ENCODE peak calls at places on chromosomes 11 and 22, in four cellular contexts. B, E, F and M are unnamed samples.

GRCh38 chr11:65120831-65121230 is 1.1 kb downstream of the FAU start:
- DNase-seq in B (no peak), F (no peak), E (no peak), M (no peak)

GRCh38 chr11:120714448-120714847 is 202.9 kb downstream of the GRIK4 start:
- DNase-seq in F (no peak), E (no peak), B (no peak), M (no peak)

GRCh38 chr11:87722756-87723599 is 452.3 kb downstream of the RAB38 start:
- DNase-seq in B (peak; percentile 43), F (no peak), E (peak; percentile 23), M (no peak)

GRCh38 chr11:6616596-6617250 is 2.5 kb downstream of the TPP1 start:
- DNase-seq in B (no peak), E (no peak), F (no peak), M (no peak)

GRCh38 chr22:46112405-46112804 is 37.9 kb upstream of the PPARA start:
- DNase-seq in B (no peak), F (no peak), E (no peak), M (no peak)

GRCh38 chr22:30809086-30809485 is 114.4 kb downstream of the OSBP2 start:
- DNase-seq in F (no peak), B (no peak), E (no peak), M (no peak)

GRCh38 chr11:114348200-114349191 is 51.8 kb downstream of the C11orf71 start:
- DNase-seq in F (no peak), B (peak; percentile 47), E (peak; percentile 59), M (no peak)

GRCh38 chr11:45400594-45400993 is 114.5 kb upstream of the SYT13 start:
- DNase-seq in F (no peak), B (no peak), E (no peak), M (no peak)

GRCh38 chr11:11409916-11410315 is 56.9 kb upstream of the CSNK2A3 start:
- DNase-seq in B (no peak), F (no peak), E (no peak), M (peak; percentile 37)

GRCh38 chr22:46287873-46288751 is 8.6 kb upstream of the GTSE1 start:
- DNase-seq in B (peak; percentile 47), F (no peak), E (no peak), M (no peak)

GRCh38 chr11:118691926-118692830 is 12.7 kb upstream of the TREH start:
- DNase-seq in E (no peak), B (no peak), F (no peak), M (no peak)

GRCh38 chr11:16167706-16168487 is 188.4 kb downstream of the SOX6 start:
- DNase-seq in E (no peak), F (no peak), B (no peak), M (no peak)

GRCh38 chr11:102666331-102666957 is 39.1 kb downstream of the MMP27 start:
- DNase-seq in F (no peak), B (no peak), E (peak; percentile 46), M (no peak)

GRCh38 chr11:66142370-66143263 is 72.5 kb downstream of the PACS1 start:
- DNase-seq in F (no peak), E (peak; percentile 77), B (no peak), M (no peak)

GRCh38 chr22:39144101-39144815 is 8.2 kb downstream of the CBX7 start:
- DNase-seq in B (peak; percentile 60), E (no peak), F (peak; percentile 57), M (peak; percentile 46)

DNA sequence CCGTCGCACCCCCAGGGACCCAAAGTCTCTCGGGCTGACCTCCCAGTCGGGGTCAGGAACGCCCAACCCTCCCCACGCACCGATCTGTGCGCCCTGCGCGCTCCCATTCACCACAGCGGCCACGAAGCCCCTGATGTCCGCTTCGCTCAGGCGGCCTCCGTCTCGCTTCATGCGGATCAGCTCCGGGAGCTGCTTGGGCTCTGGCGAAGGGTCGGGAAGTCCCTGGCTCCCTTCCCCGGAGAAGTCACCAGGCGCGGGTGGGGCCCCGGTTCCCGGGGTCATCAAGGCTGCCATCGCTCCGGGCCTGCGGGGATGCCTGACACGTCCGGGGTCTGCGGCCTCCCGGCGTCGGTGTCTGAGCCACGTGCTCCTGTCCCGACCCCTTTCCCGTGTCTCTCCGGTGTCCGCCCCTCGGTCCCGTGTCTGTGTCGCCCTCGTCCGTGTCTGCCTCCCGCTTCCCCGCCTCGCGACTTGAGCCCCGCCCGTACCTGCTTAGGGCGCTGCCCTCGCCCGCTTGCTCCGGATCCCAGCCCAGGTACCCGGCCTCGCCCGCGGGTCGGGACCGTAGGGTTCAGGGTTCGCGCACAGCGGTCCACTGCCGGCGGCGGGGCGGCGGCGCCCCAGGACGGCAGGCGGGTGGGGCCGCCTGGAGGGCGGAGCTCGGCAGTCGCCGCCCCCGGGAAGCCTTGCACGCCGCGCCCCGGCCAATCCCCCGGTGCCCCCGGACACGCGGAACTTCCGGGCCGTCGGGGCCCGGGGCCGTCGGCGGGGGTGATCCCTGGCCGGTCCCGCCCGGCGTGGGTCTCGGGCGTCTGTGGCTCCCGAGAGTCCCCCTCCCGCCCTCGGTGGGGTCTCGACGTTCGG is at the start of gene TYMP:
- DNase-seq in F (no peak), E (no peak), B (peak; percentile 83), M (peak; percentile 51)
- H3K27ac ChIP-seq in F (no peak within 1 kb of the TSS), E (peak within 1 kb of the TSS; percentile 98), B (peak within 1 kb of the TSS; percentile 93), M (peak within 1 kb of the TSS; percentile 77)

GRCh38 chr11:71251761-71252433 is 480 bp downstream of the SHANK2 start:
- DNase-seq in F (no peak), E (peak; percentile 37), B (peak; percentile 57), M (no peak)
- H3K4me3 ChIP-seq in F (peak overlapping the region; percentile 12), E (peak overlapping the region; percentile 99), B (peak overlapping the region; percentile 52), M (peak overlapping the region; percentile 6)

GRCh38 chr22:37562049-37562784 is 1.9 kb downstream of the CDC42EP1 start:
- DNase-seq in F (peak; percentile 56), E (no peak), B (no peak), M (no peak)

GRCh38 chr22:37565830-37566229 is 5.5 kb downstream of the CDC42EP1 start:
- DNase-seq in B (no peak), E (no peak), F (no peak), M (no peak)

GRCh38 chr22:37564111-37564711 is 3.9 kb downstream of the CDC42EP1 start:
- DNase-seq in E (no peak), B (no peak), F (no peak), M (no peak)

GRCh38 chr22:37561209-37562048 is 1.1 kb downstream of the CDC42EP1 start:
- DNase-seq in E (peak; percentile 85), F (peak; percentile 97), B (peak; percentile 95), M (peak; percentile 97)

DNA sequence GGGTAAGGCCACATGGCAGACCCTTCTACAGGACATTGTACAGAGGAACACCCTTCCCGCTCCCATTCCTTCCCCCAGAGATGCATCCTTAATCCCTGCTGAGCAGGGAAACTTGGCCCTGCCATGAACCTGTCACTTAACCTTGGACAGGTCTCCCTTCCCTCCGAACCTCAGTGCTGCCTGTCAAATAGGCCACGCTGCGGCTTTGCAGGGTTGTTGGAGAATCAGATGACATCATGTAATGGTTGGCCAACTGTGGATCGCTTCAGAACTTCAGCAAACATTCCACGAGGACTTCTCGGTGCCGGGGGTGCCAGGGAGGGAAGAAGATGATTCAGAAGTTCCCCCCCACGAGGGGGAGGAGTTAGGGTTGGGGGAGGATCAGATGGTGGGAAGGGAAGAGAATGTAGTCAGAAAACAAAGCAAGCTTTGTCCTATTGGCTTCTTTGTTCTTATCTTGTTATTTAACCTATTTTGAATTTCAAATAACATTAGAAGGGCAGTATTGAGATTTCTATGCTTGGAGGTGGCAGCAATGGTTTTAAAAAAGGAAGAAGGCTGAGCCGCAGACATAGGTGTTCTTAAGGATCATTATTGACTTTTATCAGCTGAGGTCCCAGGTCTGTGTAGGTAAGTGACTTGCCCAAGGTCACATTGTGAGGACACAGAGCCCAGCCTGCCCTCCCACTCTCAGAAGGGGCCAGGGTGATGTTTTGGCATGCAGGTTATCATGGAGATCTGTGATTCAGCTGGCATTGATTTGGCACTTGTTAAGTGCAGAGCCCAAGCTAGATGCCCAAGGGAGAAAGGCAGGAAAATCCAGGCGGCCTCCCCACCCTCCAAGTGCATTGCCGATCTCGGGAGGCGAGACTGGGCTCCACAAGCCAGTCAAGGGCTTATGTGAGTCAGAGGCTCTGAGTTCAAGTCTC is 3.1 kb downstream of the CDC42EP1 start:
- DNase-seq in B (peak; percentile 82), E (peak; percentile 83), F (peak; percentile 77), M (peak; percentile 96)
- TF ChIP-seq POLR2A in B (no peak), E (no peak), F (no peak), M (no peak)

DNA sequence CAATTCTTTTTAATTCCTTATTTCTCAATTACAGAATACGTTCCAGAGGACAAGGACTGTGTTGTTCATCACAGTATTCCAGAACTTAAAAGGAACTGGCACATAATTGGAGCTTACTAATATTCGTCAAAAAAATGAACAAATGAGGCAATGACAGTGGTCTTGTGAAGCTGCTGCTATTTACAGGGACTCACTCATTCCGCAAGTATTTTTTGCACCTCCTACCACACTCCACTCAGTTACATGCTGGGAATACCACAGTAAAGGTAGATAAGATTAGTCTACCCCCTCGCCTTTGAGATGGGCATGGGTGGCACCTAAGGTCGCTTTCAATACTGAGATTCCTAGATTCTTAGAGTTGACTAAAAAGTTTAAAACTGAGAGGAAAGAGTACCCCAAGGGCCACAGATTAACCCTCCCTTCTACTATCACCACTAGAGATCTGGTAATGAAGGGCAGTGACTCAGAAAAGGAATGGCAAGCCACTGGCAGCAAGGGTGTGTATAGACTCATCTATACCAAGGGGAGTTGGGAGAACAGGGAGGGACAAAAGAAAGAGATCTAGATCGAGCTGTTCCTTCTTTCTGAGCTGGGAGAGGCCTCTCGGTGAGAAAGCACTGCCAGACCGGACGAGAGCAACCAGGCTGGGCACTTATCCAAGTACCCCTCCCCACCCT is 85.0 kb downstream of the RPL27A start:
- DNase-seq in B (peak; percentile 23), E (no peak), F (no peak), M (no peak)
- H3K27ac ChIP-seq in B (peak overlapping the region; percentile 75), E (no peak overlapping the region), F (no peak overlapping the region), M (peak overlapping the region; percentile 82)

GRCh38 chr22:18970948-18971315 is 34.8 kb upstream of the PRODH start:
- DNase-seq in B (no peak), E (no peak), F (no peak), M (no peak)
- H3K4me3 ChIP-seq in B (peak overlapping the region; percentile 81), E (peak overlapping the region; percentile 90), F (peak overlapping the region; percentile 3), M (no peak overlapping the region)

GRCh38 chr11:762421-763072 is 14.7 kb downstream of the GATD1 start:
- DNase-seq in E (peak; percentile 71), B (peak; percentile 47), F (no peak), M (no peak)
- TF ChIP-seq POLR2A in E (no peak), B (no peak), F (no peak), M (no peak)